ENCODE peak calls at places on chromosomes 4 and X, in four cellular contexts. One of them, this sample, is unnamed.
A peak's percentile ranks its signal among the peaks of the same experiment; 100 is the strongest.

GRCh38 chr4:2995546-2996265 is 32.3 kb downstream of the GRK4 start:
- DNase-seq in HAP-1: no peak
- DNase-seq in psoas muscle: no peak
- DNase-seq in right atrium auricular region: no peak
- DNase-seq in this sample: no peak

GRCh38 chr4:109589119-109589518 is 29.1 kb downstream of the MCUB start:
- DNase-seq in HAP-1: no peak
- DNase-seq in psoas muscle: no peak
- DNase-seq in right atrium auricular region: no peak
- DNase-seq in this sample: no peak

GRCh38 chrX:84477114-84477513 is 25.1 kb downstream of the HDX start:
- DNase-seq in HAP-1: no peak
- DNase-seq in psoas muscle: no peak
- DNase-seq in right atrium auricular region: no peak
- DNase-seq in this sample: no peak

GRCh38 chr4:15755781-15756180 is 22.3 kb upstream of the CD38 start:
- DNase-seq in HAP-1: no peak
- DNase-seq in psoas muscle: no peak
- DNase-seq in right atrium auricular region: no peak
- DNase-seq in this sample: no peak

GRCh38 chrX:3549442-3549875 is 164.0 kb downstream of the PRKX start:
- DNase-seq in HAP-1: no peak
- DNase-seq in psoas muscle: no peak
- DNase-seq in right atrium auricular region: no peak
- DNase-seq in this sample: no peak

GRCh38 chr4:4985036-4985435 is 34.2 kb downstream of the CYTL1 start:
- DNase-seq in HAP-1: no peak
- DNase-seq in psoas muscle: no peak
- DNase-seq in right atrium auricular region: no peak
- DNase-seq in this sample: no peak

GRCh38 chr4:147924604-147925412 is 192.9 kb downstream of the ARHGAP10 start:
- DNase-seq in HAP-1: peak; percentile 34
- DNase-seq in psoas muscle: no peak
- DNase-seq in right atrium auricular region: no peak
- DNase-seq in this sample: no peak

GRCh38 chrX:149013081-149013480 is 492.0 kb downstream of the IDS start:
- DNase-seq in HAP-1: no peak
- DNase-seq in psoas muscle: no peak
- DNase-seq in right atrium auricular region: no peak
- DNase-seq in this sample: no peak

GRCh38 chrX:259692-260355 is 21.4 kb upstream of the PLCXD1 start:
- DNase-seq in HAP-1: no peak
- DNase-seq in psoas muscle: peak; percentile 18
- DNase-seq in right atrium auricular region: no peak
- DNase-seq in this sample: no peak

GRCh38 chrX:31851761-31852160 is 779.9 kb upstream of the FTHL17 start:
- DNase-seq in HAP-1: no peak
- DNase-seq in psoas muscle: no peak
- DNase-seq in right atrium auricular region: no peak
- DNase-seq in this sample: no peak

GRCh38 chr4:163702736-163703135 is 208.2 kb downstream of the TMA16 start:
- DNase-seq in HAP-1: no peak
- DNase-seq in psoas muscle: no peak
- DNase-seq in right atrium auricular region: no peak
- DNase-seq in this sample: no peak

GRCh38 chr4:112889199-112889598 is 160.3 kb upstream of the ANK2 start:
- DNase-seq in HAP-1: no peak
- DNase-seq in psoas muscle: no peak
- DNase-seq in right atrium auricular region: no peak
- DNase-seq in this sample: no peak
- H3K4me3 ChIP-seq in HAP-1: no peak overlapping the region
- H3K4me3 ChIP-seq in psoas muscle: peak overlapping the region; percentile 22
- H3K4me3 ChIP-seq in right atrium auricular region: no peak overlapping the region
- H3K4me3 ChIP-seq in this sample: no peak overlapping the region

GRCh38 chrX:1465261-1466231 is 12.8 kb upstream of the ASMTL start:
- DNase-seq in HAP-1: no peak
- DNase-seq in psoas muscle: no peak
- DNase-seq in right atrium auricular region: peak; percentile 32
- DNase-seq in this sample: no peak

GRCh38 chrX:1468250-1468772 is 15.6 kb upstream of the ASMTL start:
- DNase-seq in HAP-1: no peak
- DNase-seq in psoas muscle: peak; percentile 54
- DNase-seq in right atrium auricular region: peak; percentile 57
- DNase-seq in this sample: no peak

GRCh38 chrX:1466232-1466661 is 13.5 kb upstream of the ASMTL start:
- DNase-seq in HAP-1: no peak
- DNase-seq in psoas muscle: no peak
- DNase-seq in right atrium auricular region: peak; percentile 32
- DNase-seq in this sample: no peak

GRCh38 chrX:1464282-1465131 is 11.8 kb upstream of the ASMTL start:
- DNase-seq in HAP-1: no peak
- DNase-seq in psoas muscle: no peak
- DNase-seq in right atrium auricular region: peak; percentile 48
- DNase-seq in this sample: no peak

GRCh38 chrX:1466971-1467561 is 14.4 kb upstream of the ASMTL start:
- DNase-seq in HAP-1: no peak
- DNase-seq in psoas muscle: no peak
- DNase-seq in right atrium auricular region: peak; percentile 57
- DNase-seq in this sample: no peak
- H3K4me3 ChIP-seq in HAP-1: no peak overlapping the region
- H3K4me3 ChIP-seq in psoas muscle: no peak overlapping the region
- H3K4me3 ChIP-seq in right atrium auricular region: peak overlapping the region; percentile 5
- H3K4me3 ChIP-seq in this sample: no peak overlapping the region

DNA sequence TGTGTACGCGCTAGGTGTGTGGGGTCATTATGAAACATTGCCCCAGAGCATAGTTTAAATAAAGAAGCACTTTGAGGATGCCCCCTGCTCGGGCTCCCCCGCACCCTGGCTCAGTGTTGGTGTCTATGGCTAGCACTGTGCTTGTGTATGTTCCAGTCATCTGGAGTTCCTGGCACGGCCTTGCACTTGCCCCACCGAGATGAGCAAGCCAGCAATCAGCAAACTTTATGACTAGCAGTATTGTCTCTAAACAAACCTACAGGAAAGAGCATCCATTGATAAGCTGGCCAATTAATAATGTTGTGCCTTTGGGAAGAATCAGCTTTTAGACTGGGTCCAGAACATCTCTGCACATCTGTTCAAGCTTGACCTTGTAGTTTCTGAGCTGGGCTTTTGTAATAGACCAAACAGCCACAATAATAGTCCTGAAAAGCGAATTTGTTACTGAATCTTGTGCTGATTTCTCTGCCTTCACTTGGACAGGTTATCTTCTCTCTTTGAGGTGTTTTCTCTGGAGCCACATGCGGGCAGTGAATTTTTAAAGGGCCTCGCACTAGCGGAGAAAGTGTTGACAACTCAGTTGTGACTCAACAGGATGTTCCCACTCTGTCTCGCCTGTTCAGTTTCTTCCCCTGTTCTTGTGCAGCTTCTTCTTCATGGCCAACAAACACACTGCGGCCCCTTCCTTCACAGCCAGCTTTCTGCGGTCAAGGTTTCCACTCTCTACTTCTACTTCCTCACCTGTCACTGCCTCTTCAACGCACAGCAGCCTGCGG is 895 bp upstream of the SHROOM4 start:
- DNase-seq in HAP-1: no peak
- DNase-seq in psoas muscle: no peak
- DNase-seq in right atrium auricular region: no peak
- DNase-seq in this sample: no peak
- H3K4me3 ChIP-seq in HAP-1: peak overlapping the region; percentile 48
- H3K4me3 ChIP-seq in psoas muscle: peak overlapping the region; percentile 58
- H3K4me3 ChIP-seq in right atrium auricular region: peak overlapping the region; percentile 57
- H3K4me3 ChIP-seq in this sample: peak overlapping the region; percentile 71

GRCh38 chr4:25954293-25954904 is 40.4 kb downstream of the SMIM20 start:
- DNase-seq in HAP-1: no peak
- DNase-seq in psoas muscle: no peak
- DNase-seq in right atrium auricular region: no peak
- DNase-seq in this sample: no peak
- H3K4me3 ChIP-seq in HAP-1: no peak overlapping the region
- H3K4me3 ChIP-seq in psoas muscle: no peak overlapping the region
- H3K4me3 ChIP-seq in right atrium auricular region: no peak overlapping the region
- H3K4me3 ChIP-seq in this sample: no peak overlapping the region

GRCh38 chr4:95263960-95264359 is 284.8 kb downstream of the UNC5C start:
- DNase-seq in HAP-1: no peak
- DNase-seq in psoas muscle: no peak
- DNase-seq in right atrium auricular region: no peak
- DNase-seq in this sample: no peak
- H3K4me3 ChIP-seq in HAP-1: no peak overlapping the region
- H3K4me3 ChIP-seq in psoas muscle: no peak overlapping the region
- H3K4me3 ChIP-seq in right atrium auricular region: no peak overlapping the region
- H3K4me3 ChIP-seq in this sample: no peak overlapping the region

GRCh38 chr4:37243722-37244582 is 591 bp upstream of the NWD2 start:
- DNase-seq in HAP-1: no peak
- DNase-seq in psoas muscle: no peak
- DNase-seq in right atrium auricular region: no peak
- DNase-seq in this sample: peak; percentile 8
- H3K4me3 ChIP-seq in HAP-1: no peak overlapping the region
- H3K4me3 ChIP-seq in psoas muscle: no peak overlapping the region
- H3K4me3 ChIP-seq in right atrium auricular region: peak overlapping the region; percentile 27
- H3K4me3 ChIP-seq in this sample: peak overlapping the region; percentile 55

GRCh38 chr4:173538148-173538902 is 8.3 kb upstream of the HAND2 start:
- DNase-seq in HAP-1: no peak
- DNase-seq in psoas muscle: no peak
- DNase-seq in right atrium auricular region: no peak
- DNase-seq in this sample: no peak
- H3K4me3 ChIP-seq in HAP-1: peak overlapping the region; percentile 18
- H3K4me3 ChIP-seq in psoas muscle: peak overlapping the region; percentile 52
- H3K4me3 ChIP-seq in right atrium auricular region: peak overlapping the region; percentile 55
- H3K4me3 ChIP-seq in this sample: peak overlapping the region; percentile 42

GRCh38 chr4:53477666-53478065 is 100.2 kb downstream of the FIP1L1 start:
- DNase-seq in HAP-1: no peak
- DNase-seq in psoas muscle: no peak
- DNase-seq in right atrium auricular region: no peak
- DNase-seq in this sample: no peak
- H3K4me3 ChIP-seq in HAP-1: no peak overlapping the region
- H3K4me3 ChIP-seq in psoas muscle: no peak overlapping the region
- H3K4me3 ChIP-seq in right atrium auricular region: no peak overlapping the region
- H3K4me3 ChIP-seq in this sample: no peak overlapping the region

GRCh38 chr4:188030401-188030800 is 34.8 kb downstream of the ZFP42 start:
- DNase-seq in HAP-1: no peak
- DNase-seq in psoas muscle: no peak
- DNase-seq in right atrium auricular region: no peak
- DNase-seq in this sample: no peak

GRCh38 chr4:188032170-188032569 is 36.6 kb downstream of the ZFP42 start:
- DNase-seq in HAP-1: peak; percentile 47
- DNase-seq in psoas muscle: no peak
- DNase-seq in right atrium auricular region: no peak
- DNase-seq in this sample: peak; percentile 71

GRCh38 chr4:188031751-188032150 is 36.2 kb downstream of the ZFP42 start:
- DNase-seq in HAP-1: no peak
- DNase-seq in psoas muscle: no peak
- DNase-seq in right atrium auricular region: no peak
- DNase-seq in this sample: no peak

GRCh38 chr4:188029114-188029513 is 33.5 kb downstream of the ZFP42 start:
- DNase-seq in HAP-1: no peak
- DNase-seq in psoas muscle: no peak
- DNase-seq in right atrium auricular region: no peak
- DNase-seq in this sample: no peak

DNA sequence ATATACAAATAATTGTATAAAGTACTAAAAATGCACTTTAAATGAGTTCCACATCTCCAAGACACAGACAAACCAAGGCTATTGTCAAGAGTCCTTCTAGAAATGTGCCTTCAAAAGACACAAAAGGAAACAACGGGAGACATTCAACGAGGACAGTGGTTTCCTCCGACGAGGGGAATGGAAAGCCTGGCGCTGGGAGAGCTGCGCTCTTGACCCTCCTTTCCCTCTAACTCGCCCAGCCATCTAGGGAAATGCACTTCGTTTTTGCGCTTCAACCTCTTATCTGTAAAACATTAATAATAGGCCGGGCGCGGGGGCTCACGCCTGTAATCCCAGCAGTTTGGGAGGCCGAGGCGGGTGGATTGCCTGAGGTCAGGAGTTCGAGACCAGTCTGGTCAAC is 37.0 kb downstream of the ZFP42 start:
- DNase-seq in HAP-1: no peak
- DNase-seq in psoas muscle: no peak
- DNase-seq in right atrium auricular region: no peak
- DNase-seq in this sample: peak; percentile 47
- H3K4me3 ChIP-seq in HAP-1: no peak overlapping the region
- H3K4me3 ChIP-seq in psoas muscle: no peak overlapping the region
- H3K4me3 ChIP-seq in right atrium auricular region: no peak overlapping the region
- H3K4me3 ChIP-seq in this sample: peak overlapping the region; percentile 8

GRCh38 chr4:121122661-121123060 is 41.5 kb downstream of the TNIP3 start:
- DNase-seq in HAP-1: no peak
- DNase-seq in psoas muscle: no peak
- DNase-seq in right atrium auricular region: no peak
- DNase-seq in this sample: no peak
- H3K4me3 ChIP-seq in HAP-1: no peak overlapping the region
- H3K4me3 ChIP-seq in psoas muscle: no peak overlapping the region
- H3K4me3 ChIP-seq in right atrium auricular region: no peak overlapping the region
- H3K4me3 ChIP-seq in this sample: no peak overlapping the region